ENCODE peak calls at places on chromosomes 13 and 19, in four cellular contexts. V is AG04450; E is transverse colon; B is activated CD4-positive, alpha-beta T cell treated with anti-CD3 and anti-CD28 coated beads, Interleukin-2, amount 50 U/mL, for 1 hour. H is an unnamed sample.

GRCh38 chr13:37531054-37531453 is 67.5 kb downstream of the POSTN start:
- DNase-seq in V (no peak), E (no peak), B (no peak), H (no peak)

GRCh38 chr19:15317392-15318011 is 14.8 kb downstream of the BRD4 start:
- DNase-seq in V (peak; percentile 44), E (no peak), B (no peak), H (no peak)

GRCh38 chr19:42115219-42115618 is 17.0 kb downstream of the POU2F2 start:
- DNase-seq in V (no peak), E (no peak), B (no peak), H (no peak)

GRCh38 chr13:107993239-107993948 is 221.9 kb downstream of the LIG4 start:
- DNase-seq in V (no peak), E (no peak), B (no peak), H (no peak)

GRCh38 chr13:45298206-45298505 is 42.8 kb downstream of the TPT1 start:
- DNase-seq in V (no peak), E (no peak), B (no peak), H (no peak)

GRCh38 chr19:34124828-34125227 is 47.5 kb upstream of the LSM14A start:
- DNase-seq in V (no peak), E (no peak), B (no peak), H (no peak)

GRCh38 chr19:2171349-2172145 is 7.8 kb downstream of the DOT1L start:
- DNase-seq in V (no peak), E (peak; percentile 62), B (peak; percentile 72), H (peak; percentile 73)

GRCh38 chr19:53389591-53390377 is 5.2 kb upstream of the ZNF765 start:
- DNase-seq in V (no peak), E (no peak), B (no peak), H (no peak)

GRCh38 chr13:31045621-31046081 is 113.2 kb downstream of the TEX26 start:
- DNase-seq in V (peak; percentile 86), E (peak; percentile 83), B (peak; percentile 62), H (no peak)

GRCh38 chr19:47518139-47518538 is 3.3 kb upstream of the NAPA start:
- DNase-seq in V (no peak), E (peak; percentile 40), B (no peak), H (no peak)

GRCh38 chr13:94343243-94343585 is 136.3 kb downstream of the DCT start:
- DNase-seq in V (no peak), E (no peak), B (no peak), H (no peak)

GRCh38 chr13:113935523-113935922 is 38.4 kb downstream of the C13orf46 start:
- DNase-seq in V (no peak), E (no peak), B (no peak), H (no peak)

GRCh38 chr13:28719656-28720055 is 886 bp upstream of the SLC46A3 start:
- DNase-seq in V (no peak), E (no peak), B (no peak), H (no peak)

GRCh38 chr13:90623318-90624011 is 724.0 kb upstream of the MIR17HG start:
- DNase-seq in V (no peak), E (no peak), B (no peak), H (no peak)

GRCh38 chr19:4297901-4298771 is 4.1 kb downstream of the TMIGD2 start:
- DNase-seq in V (no peak), E (no peak), B (no peak), H (no peak)

GRCh38 chr13:95553614-95554385 is 1.3 kb downstream of the CLDN10 start:
- DNase-seq in V (no peak), E (no peak), B (no peak), H (no peak)

GRCh38 chr19:48713041-48713863 is 6.3 kb downstream of the MAMSTR start:
- DNase-seq in V (no peak), E (no peak), B (no peak), H (no peak)

GRCh38 chr19:33063356-33064116 is 1.2 kb downstream of the RHPN2 start:
- DNase-seq in V (no peak), E (peak; percentile 78), B (no peak), H (no peak)

GRCh38 chr19:39557791-39558622 is 18.0 kb upstream of the EID2 start:
- DNase-seq in V (no peak), E (no peak), B (no peak), H (no peak)

GRCh38 chr19:41310031-41310831 is at the start of gene CCDC97:
- DNase-seq in V (peak; percentile 68), E (peak; percentile 90), B (peak; percentile 87), H (peak; percentile 88)

GRCh38 chr13:31437975-31438374 is 238.2 kb downstream of the B3GLCT start:
- DNase-seq in V (no peak), E (no peak), B (no peak), H (no peak)

GRCh38 chr13:39040206-39040605 is 1.9 kb downstream of the NHLRC3 start:
- DNase-seq in V (no peak), E (no peak), B (no peak), H (no peak)

GRCh38 chr19:38488096-38488495 is 54.6 kb downstream of the RYR1 start:
- DNase-seq in V (no peak), E (no peak), B (no peak), H (no peak)

GRCh38 chr13:39499580-39499979 is 103.4 kb downstream of the LHFPL6 start:
- DNase-seq in V (no peak), E (no peak), B (no peak), H (no peak)

GRCh38 chr19:49149652-49150105 is 5.5 kb downstream of the HRC start:
- DNase-seq in V (peak; percentile 70), E (peak; percentile 60), B (no peak), H (peak; percentile 61)

GRCh38 chr19:16326401-16327130 is 1.9 kb downstream of the KLF2 start:
- DNase-seq in V (no peak), E (peak; percentile 55), B (peak; percentile 51), H (no peak)

GRCh38 chr13:25575562-25575961 is 203.8 kb downstream of the ATP8A2 start:
- DNase-seq in V (no peak), E (no peak), B (no peak), H (no peak)